ENCODE peak calls at places on chromosomes 12 and 14, in nine cellular contexts. One of them, this sample, is unnamed.

GRCh38 chr12:76478045-76478444 is 81.5 kb downstream of the OSBPL8 start:
- DNase-seq in stimulated activated CD8-positive, alpha-beta memory T cell treated with anti-CD3 and anti-CD28 coated beads, Interleukin-7, amount 100 ng/mL, for 4 hours: no peak
- DNase-seq in cardiac fibroblast: no peak
- DNase-seq in CD4-positive, alpha-beta T cell: no peak
- DNase-seq in smooth muscle cell of the brain vasculature: no peak
- DNase-seq in EL: no peak
- DNase-seq in ureter: no peak
- DNase-seq in anterior cingulate cortex: no peak
- DNase-seq in RWPE1: no peak
- DNase-seq in this sample: no peak

GRCh38 chr12:1650954-1651353 is 21.9 kb downstream of the WNT5B start:
- DNase-seq in cardiac fibroblast: no peak
- DNase-seq in RWPE1: no peak
- DNase-seq in anterior cingulate cortex: no peak
- DNase-seq in ureter: no peak
- DNase-seq in smooth muscle cell of the brain vasculature: no peak
- DNase-seq in CD4-positive, alpha-beta T cell: no peak
- DNase-seq in stimulated activated CD8-positive, alpha-beta memory T cell treated with anti-CD3 and anti-CD28 coated beads, Interleukin-7, amount 100 ng/mL, for 4 hours: no peak
- DNase-seq in EL: no peak
- DNase-seq in this sample: no peak

GRCh38 chr12:109464642-109465351 is 12.3 kb downstream of the KCTD10 start:
- DNase-seq in smooth muscle cell of the brain vasculature: no peak
- DNase-seq in CD4-positive, alpha-beta T cell: no peak
- DNase-seq in ureter: no peak
- DNase-seq in cardiac fibroblast: peak
- DNase-seq in RWPE1: no peak
- DNase-seq in EL: no peak
- DNase-seq in stimulated activated CD8-positive, alpha-beta memory T cell treated with anti-CD3 and anti-CD28 coated beads, Interleukin-7, amount 100 ng/mL, for 4 hours: no peak
- DNase-seq in anterior cingulate cortex: no peak
- DNase-seq in this sample: no peak

GRCh38 chr12:121939190-121939589 is 20.8 kb downstream of the CFAP251 start:
- DNase-seq in anterior cingulate cortex: no peak
- DNase-seq in RWPE1: peak
- DNase-seq in EL: no peak
- DNase-seq in stimulated activated CD8-positive, alpha-beta memory T cell treated with anti-CD3 and anti-CD28 coated beads, Interleukin-7, amount 100 ng/mL, for 4 hours: no peak
- DNase-seq in smooth muscle cell of the brain vasculature: no peak
- DNase-seq in CD4-positive, alpha-beta T cell: no peak
- DNase-seq in ureter: no peak
- DNase-seq in cardiac fibroblast: no peak
- DNase-seq in this sample: no peak

GRCh38 chr14:49303952-49304516 is 282.1 kb downstream of the RPS29 start:
- DNase-seq in stimulated activated CD8-positive, alpha-beta memory T cell treated with anti-CD3 and anti-CD28 coated beads, Interleukin-7, amount 100 ng/mL, for 4 hours: no peak
- DNase-seq in RWPE1: peak
- DNase-seq in smooth muscle cell of the brain vasculature: peak
- DNase-seq in CD4-positive, alpha-beta T cell: no peak
- DNase-seq in cardiac fibroblast: peak
- DNase-seq in anterior cingulate cortex: no peak
- DNase-seq in EL: peak
- DNase-seq in ureter: no peak
- DNase-seq in this sample: no peak

GRCh38 chr14:93045211-93045674 is 70.5 kb downstream of the ITPK1 start:
- DNase-seq in CD4-positive, alpha-beta T cell: no peak
- DNase-seq in cardiac fibroblast: peak
- DNase-seq in anterior cingulate cortex: no peak
- DNase-seq in ureter: no peak
- DNase-seq in smooth muscle cell of the brain vasculature: no peak
- DNase-seq in stimulated activated CD8-positive, alpha-beta memory T cell treated with anti-CD3 and anti-CD28 coated beads, Interleukin-7, amount 100 ng/mL, for 4 hours: no peak
- DNase-seq in RWPE1: no peak
- DNase-seq in EL: no peak
- DNase-seq in this sample: no peak

GRCh38 chr14:100417466-100417865 is 94.3 kb downstream of the SLC25A47 start:
- DNase-seq in EL: peak
- DNase-seq in cardiac fibroblast: peak
- DNase-seq in CD4-positive, alpha-beta T cell: no peak
- DNase-seq in ureter: peak
- DNase-seq in stimulated activated CD8-positive, alpha-beta memory T cell treated with anti-CD3 and anti-CD28 coated beads, Interleukin-7, amount 100 ng/mL, for 4 hours: no peak
- DNase-seq in smooth muscle cell of the brain vasculature: peak
- DNase-seq in RWPE1: peak
- DNase-seq in anterior cingulate cortex: peak
- DNase-seq in this sample: no peak

GRCh38 chr12:113899042-113899843 is 66.9 kb downstream of the RBM19 start:
- DNase-seq in EL: no peak
- DNase-seq in CD4-positive, alpha-beta T cell: no peak
- DNase-seq in ureter: no peak
- DNase-seq in smooth muscle cell of the brain vasculature: no peak
- DNase-seq in RWPE1: no peak
- DNase-seq in anterior cingulate cortex: no peak
- DNase-seq in stimulated activated CD8-positive, alpha-beta memory T cell treated with anti-CD3 and anti-CD28 coated beads, Interleukin-7, amount 100 ng/mL, for 4 hours: no peak
- DNase-seq in cardiac fibroblast: no peak
- DNase-seq in this sample: no peak

GRCh38 chr14:94548999-94549985 is 11.9 kb upstream of the SERPINA4 start:
- DNase-seq in smooth muscle cell of the brain vasculature: no peak
- DNase-seq in ureter: peak
- DNase-seq in anterior cingulate cortex: peak
- DNase-seq in CD4-positive, alpha-beta T cell: peak
- DNase-seq in RWPE1: peak
- DNase-seq in cardiac fibroblast: peak
- DNase-seq in EL: peak
- DNase-seq in stimulated activated CD8-positive, alpha-beta memory T cell treated with anti-CD3 and anti-CD28 coated beads, Interleukin-7, amount 100 ng/mL, for 4 hours: peak
- DNase-seq in this sample: peak